ENCODE peak calls at places on chromosomes 12 and 14, in five cellular contexts. L, D, X, T and E are unnamed samples.
A peak's percentile ranks its signal among the peaks of the same experiment; 100 is the strongest.

GRCh38 chr14:101819251-101819990 is 57.9 kb downstream of the PPP2R5C start:
- DNase-seq in L (no peak), D (no peak), X (no peak), T (no peak), E (no peak)

GRCh38 chr12:57993030-57993429 is 51.7 kb downstream of the ATP23 start:
- DNase-seq in L (no peak), D (no peak), X (no peak), T (no peak), E (peak; percentile 44)

GRCh38 chr12:47896633-47897032 is 8.2 kb downstream of the VDR start:
- DNase-seq in L (no peak), D (no peak), X (no peak), T (no peak), E (peak; percentile 95)

GRCh38 chr12:118237908-118238307 is 102.0 kb downstream of the PEBP1 start:
- DNase-seq in L (no peak), D (no peak), X (no peak), T (no peak), E (peak; percentile 10)

GRCh38 chr12:3658327-3659163 is 94.4 kb downstream of the CRACR2A start:
- DNase-seq in L (peak; percentile 41), D (no peak), X (no peak), T (no peak), E (peak; percentile 97)

GRCh38 chr14:68945585-68946289 is 33.4 kb downstream of the ACTN1 start:
- DNase-seq in L (no peak), D (no peak), X (no peak), T (no peak), E (peak; percentile 49)

GRCh38 chr14:68665116-68665515 is 127.8 kb downstream of the ZFP36L1 start:
- DNase-seq in L (peak; percentile 69), D (no peak), X (no peak), T (no peak), E (no peak)

GRCh38 chr14:63542231-63542999 is 762 bp downstream of the PPP2R5E start:
- DNase-seq in L (peak; percentile 81), D (peak; percentile 69), X (no peak), T (no peak), E (peak; percentile 46)

GRCh38 chr14:23365353-23366162 is 586 bp upstream of the EFS start:
- DNase-seq in L (no peak), D (peak; percentile 67), X (no peak), T (no peak), E (peak; percentile 39)

GRCh38 chr12:132711169-132711843 is 664 bp downstream of the PGAM5 start:
- DNase-seq in L (no peak), D (no peak), X (no peak), T (no peak), E (peak; percentile 64)

GRCh38 chr14:81390706-81391105 is 9.4 kb downstream of the STON2 start:
- DNase-seq in L (no peak), D (no peak), X (no peak), T (no peak), E (no peak)

GRCh38 chr14:22558221-22558913 is 30.7 kb downstream of the DAD1 start:
- DNase-seq in L (no peak), D (no peak), X (no peak), T (no peak), E (no peak)

GRCh38 chr12:77687346-77687745 is 143.3 kb upstream of the NAV3 start:
- DNase-seq in L (no peak), D (no peak), X (no peak), T (no peak), E (no peak)

GRCh38 chr12:122064780-122065588 is 13.6 kb upstream of the MLXIP start:
- DNase-seq in L (peak; percentile 85), D (no peak), X (peak; percentile 62), T (no peak), E (peak; percentile 98)

GRCh38 chr12:13161172-13161571 is 35.4 kb upstream of the EMP1 start:
- DNase-seq in L (no peak), D (no peak), X (no peak), T (no peak), E (peak; percentile 39)

GRCh38 chr14:68660495-68660894 is 132.4 kb downstream of the ZFP36L1 start:
- DNase-seq in L (no peak), D (no peak), X (no peak), T (peak; percentile 7), E (no peak)

GRCh38 chr14:21264025-21264801 is 5.0 kb downstream of the HNRNPC start:
- DNase-seq in L (peak; percentile 48), D (no peak), X (no peak), T (no peak), E (peak; percentile 22)

GRCh38 chr14:73795974-73796373 is 55.7 kb upstream of the PTGR2 start:
- DNase-seq in L (peak; percentile 88), D (no peak), X (no peak), T (no peak), E (peak; percentile 60)

GRCh38 chr14:102504302-102504950 is 5.2 kb downstream of the ANKRD9 start:
- DNase-seq in L (no peak), D (no peak), X (no peak), T (no peak), E (no peak)

GRCh38 chr12:95440401-95440800 is 33.6 kb upstream of the METAP2 start:
- DNase-seq in L (no peak), D (no peak), X (no peak), T (no peak), E (peak; percentile 72)

GRCh38 chr14:104750658-104751057 is 2.3 kb upstream of the SIVA1 start:
- DNase-seq in L (no peak), D (no peak), X (no peak), T (no peak), E (no peak)

GRCh38 chr12:89179983-89180382 is 172.3 kb downstream of the DUSP6 start:
- DNase-seq in L (no peak), D (no peak), X (no peak), T (peak; percentile 70), E (peak; percentile 25)

GRCh38 chr12:20370841-20371240 is 2.5 kb downstream of the PDE3A start:
- DNase-seq in L (no peak), D (no peak), X (no peak), T (no peak), E (no peak)

GRCh38 chr14:103143535-103143934 is 20.3 kb downstream of the TNFAIP2 start:
- DNase-seq in L (no peak), D (no peak), X (no peak), T (no peak), E (no peak)

GRCh38 chr14:62234849-62235248 is 472.6 kb downstream of the SNAPC1 start:
- DNase-seq in L (no peak), D (no peak), X (no peak), T (no peak), E (no peak)

GRCh38 chr12:47711448-47711847 is 5.6 kb upstream of the RPAP3 start:
- DNase-seq in L (no peak), D (no peak), X (no peak), T (no peak), E (no peak)

GRCh38 chr12:122031342-122032216 is 9.9 kb downstream of the BCL7A start:
- DNase-seq in L (peak; percentile 67), D (no peak), X (peak; percentile 41), T (no peak), E (peak; percentile 48)

GRCh38 chr12:29698756-29699155 is 85.0 kb downstream of the TMTC1 start:
- DNase-seq in L (no peak), D (no peak), X (no peak), T (no peak), E (no peak)

GRCh38 chr12:12736759-12737676 is 19.9 kb downstream of the CDKN1B start:
- DNase-seq in L (no peak), D (no peak), X (no peak), T (peak; percentile 34), E (peak; percentile 81)

GRCh38 chr12:2265461-2266167 is 212.8 kb downstream of the CACNA1C start:
- DNase-seq in L (no peak), D (no peak), X (no peak), T (no peak), E (no peak)

GRCh38 chr14:94278732-94279131 is 14.3 kb downstream of the SERPINA10 start:
- DNase-seq in L (no peak), D (no peak), X (no peak), T (no peak), E (no peak)

GRCh38 chr14:92951261-92951660 is 28.3 kb downstream of the CHGA start:
- DNase-seq in L (no peak), D (no peak), X (no peak), T (no peak), E (no peak)

GRCh38 chr14:61344437-61345143 is 23.2 kb downstream of the PRKCH start:
- DNase-seq in L (no peak), D (no peak), X (no peak), T (no peak), E (no peak)

GRCh38 chr12:113852695-113853490 is 113.2 kb downstream of the RBM19 start:
- DNase-seq in L (no peak), D (peak; percentile 22), X (no peak), T (no peak), E (no peak)

GRCh38 chr12:64392221-64392620 is 1.7 kb upstream of the C12orf56 start:
- DNase-seq in L (peak; percentile 35), D (no peak), X (no peak), T (no peak), E (peak; percentile 53)